ENCODE peak calls at places on chromosomes 7 and 10, in eight cellular contexts. A is IMR-90; O is CD4-positive, alpha-beta memory T cell; H is CD8-positive, alpha-beta T cell; R is psoas muscle; U is fibroblast of lung; C is thoracic aorta; I is transverse colon. Z is an unnamed sample. For H3K36me3, the result is how much of the 10 kb centered on the place peaks cover.

GRCh38 chr7:45971661-45972175 is 50.6 kb upstream of the IGFBP3 start:
- DNase-seq in A (no peak), O (no peak), H (no peak), R (no peak), U (no peak), C (no peak), I (no peak), Z (no peak)

GRCh38 chr7:146116452-146117219 is at the start of gene CNTNAP2:
- DNase-seq in A (no peak), O (no peak), H (no peak), R (peak), U (peak), C (no peak), I (no peak), Z (peak)

GRCh38 chr10:109987413-109987812 is 20.4 kb upstream of the ADD3 start:
- DNase-seq in A (peak), O (no peak), H (no peak), R (no peak), U (peak), C (no peak), I (no peak), Z (no peak)

GRCh38 chr10:123413353-123413752 is 252.8 kb upstream of the GPR26 start:
- DNase-seq in A (no peak), O (no peak), H (no peak), R (no peak), U (no peak), C (no peak), I (no peak), Z (no peak)

GRCh38 chr7:154769527-154769926 is 233.4 kb downstream of the PAXIP1 start:
- DNase-seq in A (no peak), O (no peak), H (no peak), R (no peak), U (no peak), C (no peak), I (no peak), Z (no peak)

GRCh38 chr7:117951711-117952280 is 78.6 kb upstream of the CTTNBP2 start:
- DNase-seq in A (no peak), O (no peak), H (no peak), R (no peak), U (no peak), C (no peak), I (no peak), Z (no peak)

GRCh38 chr10:110141747-110142625 is 65.4 kb upstream of the MXI1 start:
- DNase-seq in A (no peak), O (no peak), H (no peak), R (no peak), U (no peak), C (no peak), I (peak), Z (peak)

GRCh38 chr7:95921543-95921942 is 149.2 kb downstream of the DYNC1I1 start:
- DNase-seq in A (no peak), O (no peak), H (no peak), R (no peak), U (no peak), C (no peak), I (no peak), Z (no peak)

GRCh38 chr10:101032637-101033201 is 1.7 kb downstream of the SFXN3 start:
- DNase-seq in A (peak), O (no peak), H (no peak), R (peak), U (peak), C (peak), I (no peak), Z (peak)

GRCh38 chr10:22615819-22616499 is 98.4 kb downstream of the PIP4K2A start:
- DNase-seq in A (no peak), O (no peak), H (no peak), R (no peak), U (peak), C (no peak), I (peak), Z (peak)

GRCh38 chr7:48938539-48938938 is 14.2 kb downstream of the CDC14C start:
- DNase-seq in A (no peak), O (no peak), H (no peak), R (no peak), U (peak), C (no peak), I (no peak), Z (no peak)

GRCh38 chr10:79027147-79028055 is 41.4 kb upstream of the ZMIZ1 start:
- DNase-seq in A (no peak), O (no peak), H (peak), R (peak), U (no peak), C (no peak), I (no peak), Z (no peak)

GRCh38 chr7:135650831-135651573 is 11.3 kb upstream of the STMP1 start:
- DNase-seq in A (peak), O (no peak), H (no peak), R (no peak), U (peak), C (no peak), I (no peak), Z (no peak)

GRCh38 chr10:106515206-106515790 is 649.2 kb downstream of the SORCS1 start:
- DNase-seq in A (no peak), O (no peak), H (no peak), R (no peak), U (peak), C (no peak), I (no peak), Z (no peak)

GRCh38 chr10:51707392-51707791 is 8.0 kb upstream of the CSTF2T start:
- DNase-seq in A (no peak), O (no peak), H (no peak), R (no peak), U (no peak), C (no peak), I (no peak), Z (no peak)

GRCh38 chr7:157637216-157637954 is 300.6 kb downstream of the DNAJB6 start:
- DNase-seq in A (no peak), O (no peak), H (no peak), R (no peak), U (no peak), C (no peak), I (no peak), Z (no peak)

GRCh38 chr7:1242601-1243289 is 10.1 kb downstream of the UNCX start:
- DNase-seq in A (no peak), O (no peak), H (no peak), R (peak), U (no peak), C (no peak), I (no peak), Z (peak)

GRCh38 chr10:3892440-3893101 is 107.6 kb upstream of the KLF6 start:
- DNase-seq in A (no peak), O (peak), H (no peak), R (no peak), U (peak), C (no peak), I (no peak), Z (no peak)

GRCh38 chr10:79905322-79906314 is 43.3 kb downstream of the SFTPD start:
- DNase-seq in A (peak), O (no peak), H (no peak), R (no peak), U (peak), C (no peak), I (no peak), Z (no peak)

GRCh38 chr10:71725249-71725648 is 5.7 kb upstream of the C10orf105 start:
- DNase-seq in A (no peak), O (no peak), H (no peak), R (no peak), U (no peak), C (no peak), I (no peak), Z (no peak)

GRCh38 chr10:72663971-72664370 is 28.0 kb upstream of the MCU start:
- DNase-seq in A (peak), O (no peak), H (no peak), R (no peak), U (peak), C (no peak), I (no peak), Z (no peak)

GRCh38 chr10:126596472-126597016 is 73.9 kb downstream of the C10orf90 start:
- DNase-seq in A (no peak), O (no peak), H (no peak), R (no peak), U (no peak), C (no peak), I (no peak), Z (no peak)

GRCh38 chr7:7841027-7841426 is 122.6 kb upstream of the RPA3 start:
- DNase-seq in A (no peak), O (no peak), H (no peak), R (no peak), U (no peak), C (no peak), I (no peak), Z (no peak)
- H3K36me3 ChIP-seq in A (under half), O (under half), H (under half), R (under half), U (under half), C (under half), I (under half), Z (under half)

GRCh38 chr10:12351447-12351846 is 2.1 kb downstream of the CAMK1D start:
- DNase-seq in A (no peak), O (no peak), H (no peak), R (peak), U (no peak), C (no peak), I (peak), Z (peak)
- H3K27ac ChIP-seq in A (no peak), O (no peak), H (no peak), R (no peak), U (no peak), C (no peak), I (no peak), Z (no peak)

GRCh38 chr7:52088008-52088787 is 771.6 kb upstream of the COBL start:
- DNase-seq in A (no peak), O (no peak), H (no peak), R (peak), U (no peak), C (no peak), I (no peak), Z (no peak)
- H3K36me3 ChIP-seq in A (under half), O (under half), H (under half), R (under half), U (under half), C (under half), I (under half), Z (under half)

GRCh38 chr7:94277236-94277635 is 117.5 kb upstream of the COL1A2 start:
- DNase-seq in A (no peak), O (no peak), H (no peak), R (no peak), U (no peak), C (no peak), I (no peak), Z (no peak)

GRCh38 chr7:94276797-94277196 is 117.9 kb upstream of the COL1A2 start:
- DNase-seq in A (peak), O (no peak), H (no peak), R (no peak), U (peak), C (no peak), I (no peak), Z (no peak)

GRCh38 chr7:94272821-94273583 is 121.7 kb upstream of the COL1A2 start:
- DNase-seq in A (peak), O (no peak), H (no peak), R (no peak), U (peak), C (no peak), I (no peak), Z (no peak)

GRCh38 chr7:94274828-94275227 is 119.9 kb upstream of the COL1A2 start:
- DNase-seq in A (no peak), O (peak), H (no peak), R (no peak), U (no peak), C (no peak), I (no peak), Z (no peak)

GRCh38 chr7:94276046-94276445 is 118.6 kb upstream of the COL1A2 start:
- DNase-seq in A (no peak), O (no peak), H (no peak), R (no peak), U (no peak), C (no peak), I (no peak), Z (no peak)
- H3K27ac ChIP-seq in A (no peak), O (no peak), H (no peak), R (no peak), U (no peak), C (no peak), I (no peak), Z (no peak)

GRCh38 chr10:87054373-87055295 is 34.5 kb downstream of the FAM25A start:
- DNase-seq in A (peak), O (no peak), H (no peak), R (no peak), U (peak), C (no peak), I (no peak), Z (no peak)

GRCh38 chr10:87058171-87058570 is 36.5 kb downstream of the GLUD1 start:
- DNase-seq in A (no peak), O (no peak), H (no peak), R (no peak), U (no peak), C (no peak), I (no peak), Z (no peak)

GRCh38 chr10:87059401-87059800 is 35.2 kb downstream of the GLUD1 start:
- DNase-seq in A (no peak), O (no peak), H (no peak), R (no peak), U (no peak), C (no peak), I (no peak), Z (no peak)

GRCh38 chr10:87053121-87053520 is 33.0 kb downstream of the FAM25A start:
- DNase-seq in A (no peak), O (no peak), H (no peak), R (no peak), U (no peak), C (no peak), I (no peak), Z (no peak)

DNA sequence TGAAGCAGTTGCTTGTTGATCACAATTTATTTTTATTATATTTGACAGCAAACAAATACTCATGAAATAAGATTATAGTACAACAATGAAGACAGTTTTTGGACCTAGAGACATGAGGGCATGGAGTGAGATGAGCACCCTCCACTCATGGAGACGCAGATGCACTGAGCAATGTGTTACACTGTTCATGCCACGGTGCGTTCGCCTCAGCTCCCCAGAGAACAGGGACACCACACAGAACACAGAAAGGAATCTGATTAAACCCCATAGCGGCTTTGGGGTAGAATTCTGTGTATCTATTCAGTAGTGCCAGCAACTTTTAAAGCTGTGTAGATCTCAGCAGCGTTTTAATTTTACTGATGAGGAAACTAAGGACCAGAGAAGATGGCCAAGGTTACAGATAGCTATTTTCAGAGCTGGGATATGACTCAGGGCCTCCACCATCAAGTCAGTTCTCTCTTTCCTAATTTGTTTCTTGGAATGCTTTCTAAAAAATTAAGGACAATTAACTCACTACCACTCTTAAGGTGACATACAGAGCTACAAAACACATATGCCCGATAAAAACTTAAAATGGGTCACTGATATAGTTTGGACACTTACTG is 33.6 kb downstream of the FAM25A start:
- DNase-seq in A (no peak), O (no peak), H (no peak), R (no peak), U (no peak), C (no peak), I (no peak), Z (no peak)
- H3K36me3 ChIP-seq in A (under half), O (half or more), H (under half), R (under half), U (under half), C (under half), I (half or more), Z (under half)

GRCh38 chr7:77222065-77222464 is 22.4 kb upstream of the FGL2 start:
- DNase-seq in A (no peak), O (no peak), H (no peak), R (no peak), U (no peak), C (no peak), I (no peak), Z (no peak)

GRCh38 chr7:77223261-77223660 is 23.6 kb upstream of the FGL2 start:
- DNase-seq in A (no peak), O (no peak), H (no peak), R (no peak), U (no peak), C (no peak), I (no peak), Z (no peak)

GRCh38 chr7:77222819-77223218 is 23.2 kb upstream of the FGL2 start:
- DNase-seq in A (no peak), O (no peak), H (no peak), R (no peak), U (no peak), C (no peak), I (no peak), Z (no peak)

DNA sequence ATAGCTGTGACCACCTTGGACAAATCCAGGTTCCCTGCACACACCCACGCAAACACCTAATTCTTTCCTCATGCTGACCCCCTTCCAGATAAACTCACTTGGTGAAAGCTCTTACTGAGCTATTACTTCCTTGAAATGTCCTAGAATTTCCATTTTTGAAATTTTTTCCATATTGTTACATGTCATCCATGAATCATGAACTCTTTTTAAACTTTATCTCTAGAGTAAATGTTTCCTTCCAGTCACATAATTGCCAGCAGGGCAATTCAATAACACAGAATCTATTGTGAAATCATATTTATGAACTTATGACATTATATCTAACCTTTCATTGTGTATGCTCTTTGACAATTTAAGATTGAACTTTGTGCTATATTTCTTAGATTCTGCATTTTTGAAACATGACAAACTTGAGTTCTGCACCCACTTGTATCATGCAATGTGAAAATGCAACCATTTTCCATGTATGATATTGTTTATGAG is 26.8 kb upstream of the FGL2 start:
- DNase-seq in A (peak), O (no peak), H (no peak), R (no peak), U (no peak), C (no peak), I (no peak), Z (no peak)
- H3K27ac ChIP-seq in A (peak), O (no peak), H (no peak), R (no peak), U (no peak), C (peak), I (peak), Z (no peak)

GRCh38 chr7:139367438-139368155 is 7.9 kb downstream of the LUC7L2 start:
- DNase-seq in A (no peak), O (no peak), H (no peak), R (no peak), U (no peak), C (no peak), I (no peak), Z (no peak)
- H3K36me3 ChIP-seq in A (under half), O (under half), H (under half), R (under half), U (under half), C (under half), I (under half), Z (under half)

GRCh38 chr10:69952801-69953200 is 99.8 kb upstream of the MACROH2A2 start:
- DNase-seq in A (no peak), O (no peak), H (no peak), R (no peak), U (no peak), C (no peak), I (no peak), Z (no peak)
- H3K27ac ChIP-seq in A (no peak), O (no peak), H (no peak), R (no peak), U (no peak), C (no peak), I (no peak), Z (no peak)

DNA sequence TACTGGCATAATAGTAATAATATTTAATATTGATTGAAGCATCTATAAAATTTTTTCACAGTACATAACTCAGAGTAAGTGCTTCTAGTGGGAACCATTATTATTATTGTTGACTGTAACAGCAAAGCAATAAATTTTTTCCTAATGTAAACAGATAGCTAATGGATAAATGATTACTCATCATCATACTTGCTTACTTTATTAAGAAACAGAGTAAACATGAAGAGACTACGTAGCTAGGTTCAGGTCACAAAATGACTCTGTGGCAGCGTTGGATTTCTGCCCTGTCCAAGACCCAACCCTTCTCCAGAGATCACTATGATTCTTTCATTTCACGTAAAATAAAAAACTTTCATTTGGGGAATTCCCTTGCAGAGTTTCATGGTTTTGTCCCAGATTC is 8.3 kb upstream of the ABCB5 start:
- DNase-seq in A (no peak), O (no peak), H (no peak), R (no peak), U (no peak), C (no peak), I (no peak), Z (no peak)
- H3K36me3 ChIP-seq in A (under half), O (under half), H (under half), R (under half), U (under half), C (under half), I (under half), Z (under half)

DNA sequence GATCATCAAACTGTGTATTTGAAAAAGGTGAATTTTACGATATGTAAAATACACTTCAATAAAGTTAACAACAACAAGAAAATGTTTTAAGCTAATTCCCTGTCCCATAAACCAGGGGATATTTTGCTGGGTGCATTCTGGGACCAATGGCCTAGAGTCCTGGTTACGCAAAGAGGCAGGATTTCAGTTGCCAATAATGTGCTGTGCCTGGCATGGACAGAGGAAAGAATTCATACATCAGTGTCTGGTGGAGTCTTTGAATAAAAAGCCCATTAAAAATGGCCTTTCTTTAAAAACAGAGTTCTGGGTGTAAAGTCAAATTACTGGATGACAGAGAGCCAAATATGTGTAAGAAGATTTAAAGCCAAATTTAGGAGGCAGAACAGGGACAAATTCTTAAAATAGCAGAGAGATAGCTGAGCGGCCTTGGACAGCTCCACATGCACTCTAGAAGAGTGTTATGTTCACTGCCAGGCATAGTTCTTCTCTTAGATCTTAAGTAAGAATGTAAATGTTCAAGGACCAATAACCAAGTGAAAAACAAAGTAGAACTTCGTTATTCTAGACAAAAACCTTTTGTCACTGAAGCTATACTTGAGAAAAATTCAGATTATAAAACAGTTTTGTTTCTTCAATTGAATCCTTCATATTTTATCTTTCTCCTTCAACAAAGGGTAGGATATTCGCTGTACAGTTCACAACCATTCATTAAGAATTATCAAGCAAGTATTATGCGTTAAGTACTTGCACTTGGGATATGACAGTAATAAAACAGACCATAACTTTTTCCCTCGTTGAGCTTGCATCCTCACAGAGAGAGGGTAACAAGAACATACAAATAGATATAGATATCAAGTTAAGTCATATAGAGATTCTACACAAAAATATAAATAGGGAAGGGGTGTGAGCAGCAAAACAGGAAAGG is 61.0 kb upstream of the MEOX2 start:
- DNase-seq in A (no peak), O (no peak), H (no peak), R (no peak), U (peak), C (no peak), I (no peak), Z (no peak)
- H3K27ac ChIP-seq in A (no peak), O (no peak), H (no peak), R (no peak), U (no peak), C (no peak), I (no peak), Z (no peak)

Z was measured in pancreas.